ENCODE peak calls at places on chromosomes 5 and 9, in seven cellular contexts. W, B, D, M, Q, Z and J are unnamed samples.

GRCh38 chr5:138773215-138773614 is 20.0 kb downstream of the CTNNA1 start:
- DNase-seq in Z (no peak), M (no peak), B (no peak), W (no peak), D (no peak), Q (no peak), J (no peak)

GRCh38 chr5:122585111-122585415 is 189.8 kb upstream of the SNX2 start:
- DNase-seq in W (no peak), B (no peak), D (no peak), Z (no peak), M (no peak), Q (no peak), J (no peak)

GRCh38 chr5:109388407-109388806 is 21.4 kb downstream of the PJA2 start:
- DNase-seq in M (no peak), B (no peak), W (no peak), D (no peak), Z (no peak), Q (no peak), J (no peak)

GRCh38 chr5:167908596-167908995 is 382.8 kb upstream of the WWC1 start:
- DNase-seq in D (no peak), M (no peak), W (no peak), Z (no peak), B (no peak), Q (no peak), J (no peak)

GRCh38 chr9:128916745-128917144 is 4.0 kb upstream of the PHYHD1 start:
- DNase-seq in B (no peak), M (no peak), Q (no peak), Z (no peak), W (no peak), D (no peak), J (no peak)

GRCh38 chr9:18268381-18268780 is 205.6 kb upstream of the ADAMTSL1 start:
- DNase-seq in M (no peak), B (peak; percentile 22), D (no peak), Q (no peak), Z (no peak), W (no peak), J (no peak)

GRCh38 chr9:111866976-111867375 is 29.6 kb upstream of the UGCG start:
- DNase-seq in B (no peak), Z (no peak), W (no peak), D (no peak), Q (no peak), M (no peak), J (no peak)

GRCh38 chr9:79570449-79571308 is 1.1 kb upstream of the TLE4 start:
- DNase-seq in B (peak; percentile 38), Q (peak; percentile 71), D (peak; percentile 46), Z (peak; percentile 25), M (peak; percentile 69), W (peak; percentile 41), J (peak; percentile 79)

GRCh38 chr9:120383999-120384924 is 195.7 kb downstream of the CDK5RAP2 start:
- DNase-seq in D (no peak), W (no peak), B (no peak), Q (peak; percentile 55), M (no peak), Z (no peak), J (no peak)

GRCh38 chr5:92907914-92908606 is 673.0 kb downstream of the NR2F1-AS1 start:
- DNase-seq in W (no peak), B (no peak), Q (no peak), Z (no peak), D (no peak), M (no peak), J (no peak)

GRCh38 chr5:55220433-55221185 is 6.5 kb downstream of the MCIDAS start:
- DNase-seq in M (no peak), W (no peak), Z (no peak), B (no peak), Q (peak; percentile 39), D (no peak), J (no peak)

GRCh38 chr9:20297646-20298084 is 324.6 kb downstream of the MLLT3 start:
- DNase-seq in W (peak; percentile 88), B (no peak), M (no peak), Z (no peak), Q (peak; percentile 38), D (no peak), J (no peak)

GRCh38 chr5:34957857-34958690 is 28.7 kb downstream of the DNAJC21 start:
- DNase-seq in Q (peak; percentile 54), B (no peak), W (peak; percentile 26), D (no peak), Z (no peak), M (no peak), J (no peak)

GRCh38 chr9:129331366-129331765 is 153.3 kb upstream of the IER5L start:
- DNase-seq in D (no peak), M (no peak), B (no peak), Q (no peak), Z (no peak), W (no peak), J (no peak)

GRCh38 chr5:163614787-163615186 is 109.4 kb downstream of the MAT2B start:
- DNase-seq in D (no peak), W (no peak), B (no peak), M (no peak), Q (no peak), Z (no peak), J (no peak)

GRCh38 chr5:124913329-124913653 is 166.9 kb upstream of the ZNF608 start:
- DNase-seq in D (no peak), W (no peak), Z (no peak), B (no peak), Q (no peak), M (no peak), J (no peak)

GRCh38 chr5:135811007-135811406 is 23.5 kb upstream of the SLC25A48 start:
- DNase-seq in Z (no peak), D (no peak), M (no peak), Q (no peak), W (no peak), B (no peak), J (no peak)

GRCh38 chr9:70581214-70581966 is 166.9 kb upstream of the KLF9 start:
- DNase-seq in Z (no peak), D (no peak), B (no peak), Q (no peak), W (no peak), M (no peak), J (no peak)

GRCh38 chr5:132790201-132790870 is 13.3 kb upstream of the SEPTIN8 start:
- DNase-seq in D (no peak), Z (no peak), B (no peak), Q (no peak), M (no peak), W (no peak), J (no peak)

GRCh38 chr9:77816641-77817341 is 168.7 kb upstream of the GNA14 start:
- DNase-seq in Z (no peak), Q (no peak), W (no peak), B (no peak), M (no peak), D (no peak), J (no peak)

GRCh38 chr9:92989561-92989960 is 42.2 kb downstream of the FGD3 start:
- DNase-seq in M (no peak), B (no peak), W (no peak), D (no peak), Q (no peak), Z (no peak), J (no peak)

GRCh38 chr5:72159501-72159911 is 52.2 kb downstream of the MAP1B start:
- DNase-seq in B (no peak), W (no peak), Q (no peak), M (no peak), D (no peak), Z (no peak), J (no peak)

GRCh38 chr5:154472871-154473580 is 5.0 kb downstream of the HAND1 start:
- DNase-seq in D (no peak), Q (no peak), B (no peak), M (no peak), W (no peak), Z (no peak), J (no peak)

GRCh38 chr9:99020786-99021436 is 77.2 kb downstream of the COL15A1 start:
- DNase-seq in W (no peak), B (no peak), Z (no peak), M (no peak), Q (no peak), D (no peak), J (no peak)

GRCh38 chr5:123163225-123163876 is 74.3 kb downstream of the PRDM6 start:
- DNase-seq in M (no peak), D (no peak), B (no peak), Z (no peak), Q (no peak), W (no peak), J (no peak)

GRCh38 chr5:26763151-26763550 is 275.2 kb downstream of the CDH9 start:
- DNase-seq in D (no peak), B (no peak), M (no peak), Q (no peak), W (no peak), Z (no peak), J (no peak)

GRCh38 chr5:79794347-79794746 is 104.7 kb downstream of the CMYA5 start:
- DNase-seq in Z (no peak), Q (no peak), M (no peak), D (no peak), B (no peak), W (no peak), J (no peak)

GRCh38 chr9:121350993-121351561 is 19.0 kb downstream of the STOM start:
- DNase-seq in D (peak; percentile 80), B (peak; percentile 84), W (peak; percentile 76), Q (peak; percentile 79), M (no peak), Z (peak; percentile 51), J (no peak)

GRCh38 chr9:127589955-127590370 is 22.1 kb upstream of the STXBP1 start:
- DNase-seq in M (no peak), B (peak; percentile 72), W (peak; percentile 84), Z (peak; percentile 26), D (peak; percentile 59), Q (peak; percentile 88), J (no peak)

GRCh38 chr5:143271431-143271830 is 132.1 kb downstream of the NR3C1 start:
- DNase-seq in Z (no peak), W (no peak), D (no peak), M (no peak), Q (no peak), B (no peak), J (no peak)

GRCh38 chr9:88996046-88997005 is 5.1 kb downstream of the S1PR3 start:
- DNase-seq in M (no peak), D (no peak), Z (no peak), W (peak; percentile 9), Q (no peak), B (no peak), J (no peak)
- H3K4me1 ChIP-seq in M (peaks cover 24% of the 10 kb centered on the region), D (peaks cover 11% of the 10 kb centered on the region), Z (peaks cover 14% of the 10 kb centered on the region), W (peaks cover 11% of the 10 kb centered on the region), Q (peaks cover 30% of the 10 kb centered on the region), B (peaks cover 9% of the 10 kb centered on the region), J (peaks cover 33% of the 10 kb centered on the region)

GRCh38 chr5:120803282-120803681 is 339.2 kb downstream of the PRR16 start:
- DNase-seq in Z (no peak), Q (no peak), M (no peak), W (no peak), B (no peak), D (no peak), J (no peak)
- TF ChIP-seq CTCF in Z (peak; percentile 37), Q (peak; percentile 56), M (no peak), W (no peak), B (no peak), D (peak; percentile 51), J (peak; percentile 24)

GRCh38 chr9:132547976-132548730 is 34.3 kb upstream of the BARHL1 start:
- DNase-seq in M (no peak), D (no peak), B (no peak), Z (no peak), W (no peak), Q (no peak), J (no peak)
- H3K27ac ChIP-seq in M (no peak overlapping the region), D (no peak overlapping the region), B (no peak overlapping the region), Z (no peak overlapping the region), W (no peak overlapping the region), Q (no peak overlapping the region), J (no peak overlapping the region)

GRCh38 chr9:131583836-131584555 is 38.7 kb downstream of the PRRT1B start:
- DNase-seq in Z (no peak), Q (no peak), B (no peak), D (peak; percentile 14), M (no peak), W (no peak), J (no peak)
- H3K4me1 ChIP-seq in Z (no peaks in the 10 kb centered on the region), Q (no peaks in the 10 kb centered on the region), B (peaks cover 5% of the 10 kb centered on the region), D (no peaks in the 10 kb centered on the region), M (no peaks in the 10 kb centered on the region), W (no peaks in the 10 kb centered on the region), J (peaks cover 3% of the 10 kb centered on the region)